ENCODE peak calls at places on chromosomes 3 and 15, in five cellular contexts. N, Q, M, E and P are unnamed samples.

GRCh38 chr3:9770276-9770812 is 597 bp upstream of the CAMK1 start:
- DNase-seq in N (no peak), Q (no peak), M (no peak), E (no peak), P (no peak)

GRCh38 chr15:62124176-62124952 is 40.7 kb downstream of the C2CD4B start:
- DNase-seq in N (no peak), Q (no peak), M (no peak), E (no peak), P (peak)

GRCh38 chr15:83287541-83288027 is 3.1 kb upstream of the BNC1 start:
- DNase-seq in N (no peak), Q (peak), M (no peak), E (peak), P (no peak)

GRCh38 chr3:72756900-72757299 is 91.3 kb downstream of the SHQ1 start:
- DNase-seq in N (peak), Q (no peak), M (no peak), E (no peak), P (no peak)

GRCh38 chr3:9452417-9452816 is 55.0 kb downstream of the SETD5 start:
- DNase-seq in N (no peak), Q (no peak), M (no peak), E (no peak), P (no peak)

GRCh38 chr3:17038141-17038540 is 153.4 kb downstream of the PLCL2 start:
- DNase-seq in N (no peak), Q (no peak), M (no peak), E (no peak), P (no peak)

GRCh38 chr3:195079636-195080035 is 191.3 kb downstream of the XXYLT1 start:
- DNase-seq in N (no peak), Q (no peak), M (no peak), E (no peak), P (no peak)

GRCh38 chr15:64134322-64134829 is 17.2 kb upstream of the SNX22 start:
- DNase-seq in N (no peak), Q (no peak), M (no peak), E (no peak), P (no peak)

GRCh38 chr15:73952171-73952912 is 26.1 kb downstream of the LOXL1 start:
- DNase-seq in N (no peak), Q (no peak), M (no peak), E (no peak), P (no peak)

GRCh38 chr3:64616953-64617352 is 70.8 kb downstream of the ADAMTS9 start:
- DNase-seq in N (no peak), Q (no peak), M (no peak), E (no peak), P (peak)

GRCh38 chr3:65974505-65974904 is 64.2 kb downstream of the MAGI1 start:
- DNase-seq in N (no peak), Q (no peak), M (no peak), E (no peak), P (no peak)